ENCODE peak calls at places on chromosomes 2 and 18, in six cellular contexts. P, R, K, N, Z and H are unnamed samples.
A peak's percentile ranks its signal among the peaks of the same experiment; 100 is the strongest.

GRCh38 chr2:105889046-105889445 is 144.3 kb downstream of the NCK2 start:
- DNase-seq in P (no peak), R (no peak), K (no peak), N (no peak), Z (no peak), H (no peak)

GRCh38 chr2:10135296-10136089 is 13.0 kb downstream of the RRM2 start:
- DNase-seq in P (no peak), R (no peak), K (no peak), N (no peak), Z (no peak), H (no peak)

GRCh38 chr2:7962191-7962590 is 719.7 kb upstream of the ID2 start:
- DNase-seq in P (no peak), R (no peak), K (no peak), N (no peak), Z (no peak), H (no peak)

GRCh38 chr2:65281626-65282351 is 54.2 kb downstream of the ACTR2 start:
- DNase-seq in P (no peak), R (no peak), K (no peak), N (no peak), Z (no peak), H (no peak)

GRCh38 chr2:53170463-53170862 is 597.1 kb upstream of the CHAC2 start:
- DNase-seq in P (no peak), R (peak; percentile 31), K (no peak), N (no peak), Z (no peak), H (no peak)

GRCh38 chr18:43601432-43601831 is 324.1 kb upstream of the SYT4 start:
- DNase-seq in P (no peak), R (no peak), K (no peak), N (no peak), Z (no peak), H (no peak)

GRCh38 chr2:15674637-15675455 is 83.2 kb downstream of the DDX1 start:
- DNase-seq in P (peak; percentile 28), R (peak; percentile 11), K (no peak), N (no peak), Z (no peak), H (no peak)

GRCh38 chr2:29166237-29166630 is 51.0 kb downstream of the CLIP4 start:
- DNase-seq in P (no peak), R (peak; percentile 14), K (no peak), N (no peak), Z (no peak), H (no peak)

DNA sequence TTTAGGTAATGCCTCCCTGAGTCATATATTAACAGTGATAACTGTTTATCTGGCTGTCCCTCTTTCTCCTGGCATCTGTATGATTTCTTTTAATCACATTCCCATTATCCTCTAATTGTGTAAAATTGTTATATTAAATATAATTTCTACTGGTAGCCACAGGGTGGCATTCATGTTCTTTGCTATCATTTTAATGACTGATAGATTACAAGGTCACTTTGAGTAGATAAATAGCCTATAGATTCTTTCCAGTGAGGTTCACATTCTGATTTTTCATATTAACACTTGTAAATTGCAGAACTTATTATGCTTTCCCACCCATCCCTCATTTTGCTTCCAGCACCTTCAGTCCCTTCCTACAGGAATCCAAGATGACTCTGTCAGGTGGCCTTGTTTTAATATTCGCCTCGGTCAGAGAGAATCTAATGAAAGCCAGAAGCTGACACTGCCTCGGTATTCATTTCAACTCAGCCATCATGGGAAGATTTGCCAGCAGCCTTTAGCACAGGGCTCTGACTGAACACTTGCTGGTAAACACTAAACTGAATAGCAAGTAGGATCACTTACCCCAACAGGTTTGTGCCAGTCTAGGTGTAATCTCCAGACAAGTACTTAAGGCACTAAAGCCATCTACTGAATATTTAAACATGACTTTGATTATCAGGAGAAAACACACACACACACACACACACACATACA is 101.2 kb upstream of the FSHR start:
- DNase-seq in P (no peak), R (no peak), K (no peak), N (no peak), Z (no peak), H (no peak)
- TF ChIP-seq CTCF in P (peak; percentile 45), R (no peak), K (no peak), N (no peak), Z (no peak), H (no peak)

GRCh38 chr2:45001629-45002385 is 7.4 kb downstream of the SIX2 start:
- DNase-seq in P (no peak), R (no peak), K (no peak), N (no peak), Z (no peak), H (no peak)
- TF ChIP-seq CTCF in P (no peak), R (no peak), K (no peak), N (no peak), Z (no peak), H (no peak)

GRCh38 chr2:197256021-197256420 is 54.6 kb downstream of the ANKRD44 start:
- DNase-seq in P (no peak), R (no peak), K (no peak), N (no peak), Z (no peak), H (no peak)
- TF ChIP-seq CTCF in P (no peak), R (no peak), K (peak; percentile 14), N (no peak), Z (no peak), H (no peak)

DNA sequence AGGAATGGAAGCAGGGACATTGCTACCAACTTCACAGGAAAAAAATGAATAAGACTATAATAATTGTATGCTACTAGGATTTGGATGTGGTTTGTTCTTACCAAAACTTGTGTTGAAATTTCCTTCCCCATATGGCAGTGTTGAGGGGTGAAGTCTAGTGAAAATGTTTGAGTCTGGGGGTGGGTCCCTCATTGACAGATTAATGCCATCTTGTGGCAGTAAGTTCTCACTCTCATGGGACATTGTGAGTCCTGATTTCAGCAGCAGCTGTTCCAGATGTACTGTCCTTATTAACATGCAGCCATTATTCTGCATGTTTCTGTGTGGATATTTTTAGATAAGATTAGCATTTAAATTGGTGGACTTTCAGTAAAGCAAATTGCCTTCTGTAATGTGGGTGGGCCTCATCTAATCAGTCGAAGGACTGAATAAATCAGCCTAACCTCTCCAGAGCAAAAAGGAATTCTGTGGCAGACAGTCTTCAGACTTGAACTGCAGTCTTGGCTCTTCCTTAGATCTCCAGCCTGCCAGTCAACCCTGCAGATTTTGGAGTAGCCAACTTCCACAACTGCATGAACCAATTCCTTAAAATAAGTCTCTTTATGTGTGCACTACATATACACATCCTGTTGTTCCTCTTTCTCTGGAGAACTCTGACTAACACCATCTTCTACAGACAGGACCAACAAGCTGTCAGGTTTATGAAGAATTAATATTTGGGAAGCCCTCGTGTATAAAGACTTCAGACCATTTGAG is 138.6 kb upstream of the ZNF516 start:
- DNase-seq in P (no peak), R (no peak), K (no peak), N (no peak), Z (no peak), H (no peak)
- TF ChIP-seq CTCF in P (no peak), R (no peak), K (no peak), N (no peak), Z (no peak), H (no peak)

GRCh38 chr2:11683486-11683885 is 13.5 kb upstream of the NTSR2 start:
- DNase-seq in P (no peak), R (no peak), K (no peak), N (no peak), Z (no peak), H (no peak)
- TF ChIP-seq CTCF in P (no peak), R (no peak), K (no peak), N (no peak), Z (no peak), H (no peak)

GRCh38 chr2:169395821-169396374 is 33.6 kb upstream of the LRP2 start:
- DNase-seq in P (no peak), R (no peak), K (no peak), N (no peak), Z (no peak), H (no peak)

GRCh38 chr2:169393068-169393590 is 30.8 kb upstream of the LRP2 start:
- DNase-seq in P (no peak), R (no peak), K (peak; percentile 13), N (no peak), Z (no peak), H (no peak)

GRCh38 chr2:169397697-169398096 is 35.4 kb upstream of the LRP2 start:
- DNase-seq in P (no peak), R (no peak), K (no peak), N (no peak), Z (no peak), H (no peak)
- TF ChIP-seq CTCF in P (peak; percentile 35), R (no peak), K (peak; percentile 21), N (peak; percentile 72), Z (no peak), H (peak; percentile 26)